ENCODE peak calls at places on chromosome 1, in eight cellular contexts. One of them, this sample, is unnamed.

GRCh38 chr1:50458507-50458906 is 35.3 kb upstream of the DMRTA2 start:
- DNase-seq in NT2/D1: no peak
- DNase-seq in suprapubic skin: no peak
- DNase-seq in adrenal gland: no peak
- DNase-seq in astrocyte of the spinal cord: peak
- DNase-seq in tibial nerve: no peak
- DNase-seq in AG10803: peak
- DNase-seq in left ventricle myocardium inferior: no peak
- DNase-seq in this sample: no peak

GRCh38 chr1:19445417-19446342 is 39.7 kb downstream of the CAPZB start:
- DNase-seq in astrocyte of the spinal cord: peak
- DNase-seq in AG10803: peak
- DNase-seq in suprapubic skin: no peak
- DNase-seq in left ventricle myocardium inferior: peak
- DNase-seq in tibial nerve: no peak
- DNase-seq in adrenal gland: no peak
- DNase-seq in NT2/D1: no peak
- DNase-seq in this sample: no peak

GRCh38 chr1:244187310-244187709 is 136.2 kb downstream of the ZBTB18 start:
- DNase-seq in AG10803: no peak
- DNase-seq in astrocyte of the spinal cord: no peak
- DNase-seq in left ventricle myocardium inferior: no peak
- DNase-seq in tibial nerve: no peak
- DNase-seq in NT2/D1: no peak
- DNase-seq in adrenal gland: no peak
- DNase-seq in suprapubic skin: no peak
- DNase-seq in this sample: no peak

GRCh38 chr1:201170533-201171062 is 16.3 kb upstream of the TMEM9 start:
- DNase-seq in suprapubic skin: peak
- DNase-seq in AG10803: peak
- DNase-seq in adrenal gland: peak
- DNase-seq in tibial nerve: peak
- DNase-seq in left ventricle myocardium inferior: peak
- DNase-seq in NT2/D1: peak
- DNase-seq in astrocyte of the spinal cord: peak
- DNase-seq in this sample: peak

GRCh38 chr1:57019240-57019805 is 53.5 kb upstream of the C8B start:
- DNase-seq in tibial nerve: no peak
- DNase-seq in left ventricle myocardium inferior: no peak
- DNase-seq in suprapubic skin: no peak
- DNase-seq in NT2/D1: no peak
- DNase-seq in AG10803: no peak
- DNase-seq in astrocyte of the spinal cord: no peak
- DNase-seq in adrenal gland: no peak
- DNase-seq in this sample: no peak

GRCh38 chr1:243495442-243496172 is 239.8 kb downstream of the SDCCAG8 start:
- DNase-seq in astrocyte of the spinal cord: peak
- DNase-seq in suprapubic skin: no peak
- DNase-seq in AG10803: peak
- DNase-seq in tibial nerve: no peak
- DNase-seq in NT2/D1: no peak
- DNase-seq in left ventricle myocardium inferior: no peak
- DNase-seq in adrenal gland: peak
- DNase-seq in this sample: no peak

GRCh38 chr1:202649553-202650392 is 60.5 kb downstream of the SYT2 start:
- DNase-seq in adrenal gland: no peak
- DNase-seq in suprapubic skin: no peak
- DNase-seq in astrocyte of the spinal cord: no peak
- DNase-seq in NT2/D1: no peak
- DNase-seq in AG10803: peak
- DNase-seq in left ventricle myocardium inferior: no peak
- DNase-seq in tibial nerve: no peak
- DNase-seq in this sample: no peak

GRCh38 chr1:54798769-54799641 is 2.1 kb downstream of the TTC22 start:
- DNase-seq in left ventricle myocardium inferior: no peak
- DNase-seq in AG10803: peak
- DNase-seq in tibial nerve: no peak
- DNase-seq in NT2/D1: no peak
- DNase-seq in suprapubic skin: peak
- DNase-seq in adrenal gland: peak
- DNase-seq in astrocyte of the spinal cord: no peak
- DNase-seq in this sample: no peak

GRCh38 chr1:26710811-26711210 is 15.0 kb downstream of the ARID1A start:
- DNase-seq in NT2/D1: no peak
- DNase-seq in adrenal gland: no peak
- DNase-seq in astrocyte of the spinal cord: no peak
- DNase-seq in AG10803: no peak
- DNase-seq in suprapubic skin: no peak
- DNase-seq in left ventricle myocardium inferior: no peak
- DNase-seq in tibial nerve: no peak
- DNase-seq in this sample: no peak

GRCh38 chr1:10791117-10791951 is 5.1 kb downstream of the CASZ1 start:
- DNase-seq in NT2/D1: no peak
- DNase-seq in tibial nerve: no peak
- DNase-seq in AG10803: no peak
- DNase-seq in suprapubic skin: no peak
- DNase-seq in astrocyte of the spinal cord: no peak
- DNase-seq in adrenal gland: no peak
- DNase-seq in left ventricle myocardium inferior: no peak
- DNase-seq in this sample: no peak

GRCh38 chr1:214044438-214045214 is 56.9 kb downstream of the PROX1 start:
- DNase-seq in NT2/D1: no peak
- DNase-seq in AG10803: no peak
- DNase-seq in suprapubic skin: no peak
- DNase-seq in tibial nerve: no peak
- DNase-seq in astrocyte of the spinal cord: no peak
- DNase-seq in left ventricle myocardium inferior: no peak
- DNase-seq in adrenal gland: peak
- DNase-seq in this sample: no peak

GRCh38 chr1:84164567-84165021 is 20.5 kb downstream of the PRKACB start:
- DNase-seq in NT2/D1: no peak
- DNase-seq in AG10803: no peak
- DNase-seq in adrenal gland: no peak
- DNase-seq in left ventricle myocardium inferior: no peak
- DNase-seq in suprapubic skin: no peak
- DNase-seq in tibial nerve: no peak
- DNase-seq in astrocyte of the spinal cord: peak
- DNase-seq in this sample: no peak

GRCh38 chr1:155933591-155934096 is 569 bp downstream of the KHDC4 start:
- DNase-seq in adrenal gland: no peak
- DNase-seq in left ventricle myocardium inferior: no peak
- DNase-seq in astrocyte of the spinal cord: no peak
- DNase-seq in AG10803: no peak
- DNase-seq in NT2/D1: no peak
- DNase-seq in tibial nerve: no peak
- DNase-seq in suprapubic skin: no peak
- DNase-seq in this sample: no peak

GRCh38 chr1:227920896-227921295 is 26.8 kb downstream of the WNT9A start:
- DNase-seq in adrenal gland: no peak
- DNase-seq in left ventricle myocardium inferior: no peak
- DNase-seq in NT2/D1: no peak
- DNase-seq in astrocyte of the spinal cord: no peak
- DNase-seq in AG10803: no peak
- DNase-seq in suprapubic skin: no peak
- DNase-seq in tibial nerve: no peak
- DNase-seq in this sample: no peak

GRCh38 chr1:31249854-31250253 is 10.2 kb upstream of the NKAIN1 start:
- DNase-seq in NT2/D1: no peak
- DNase-seq in astrocyte of the spinal cord: no peak
- DNase-seq in suprapubic skin: no peak
- DNase-seq in left ventricle myocardium inferior: no peak
- DNase-seq in AG10803: no peak
- DNase-seq in adrenal gland: no peak
- DNase-seq in tibial nerve: no peak
- DNase-seq in this sample: no peak

GRCh38 chr1:192252776-192253175 is 64.0 kb upstream of the RGS21 start:
- DNase-seq in NT2/D1: no peak
- DNase-seq in astrocyte of the spinal cord: no peak
- DNase-seq in suprapubic skin: no peak
- DNase-seq in tibial nerve: no peak
- DNase-seq in left ventricle myocardium inferior: no peak
- DNase-seq in AG10803: no peak
- DNase-seq in adrenal gland: no peak
- DNase-seq in this sample: no peak

GRCh38 chr1:38221006-38221649 is 174.5 kb upstream of the POU3F1 start:
- DNase-seq in astrocyte of the spinal cord: peak
- DNase-seq in tibial nerve: no peak
- DNase-seq in adrenal gland: no peak
- DNase-seq in suprapubic skin: no peak
- DNase-seq in left ventricle myocardium inferior: no peak
- DNase-seq in AG10803: peak
- DNase-seq in NT2/D1: no peak
- DNase-seq in this sample: no peak

GRCh38 chr1:184824716-184825323 is 70.2 kb upstream of the EDEM3 start:
- DNase-seq in astrocyte of the spinal cord: no peak
- DNase-seq in NT2/D1: no peak
- DNase-seq in suprapubic skin: no peak
- DNase-seq in AG10803: no peak
- DNase-seq in adrenal gland: no peak
- DNase-seq in tibial nerve: no peak
- DNase-seq in left ventricle myocardium inferior: no peak
- DNase-seq in this sample: no peak

GRCh38 chr1:41516168-41516961 is 31.9 kb upstream of the EDN2 start:
- DNase-seq in left ventricle myocardium inferior: peak
- DNase-seq in astrocyte of the spinal cord: peak
- DNase-seq in AG10803: peak
- DNase-seq in tibial nerve: peak
- DNase-seq in NT2/D1: peak
- DNase-seq in adrenal gland: peak
- DNase-seq in suprapubic skin: peak
- DNase-seq in this sample: peak
- H3K4me3 ChIP-seq in left ventricle myocardium inferior: peak
- H3K4me3 ChIP-seq in astrocyte of the spinal cord: peak
- H3K4me3 ChIP-seq in AG10803: peak
- H3K4me3 ChIP-seq in tibial nerve: peak
- H3K4me3 ChIP-seq in NT2/D1: peak
- H3K4me3 ChIP-seq in adrenal gland: peak
- H3K4me3 ChIP-seq in suprapubic skin: peak
- H3K4me3 ChIP-seq in this sample: peak

GRCh38 chr1:170562644-170563338 is 30.8 kb downstream of the GORAB start:
- DNase-seq in tibial nerve: peak
- DNase-seq in adrenal gland: peak
- DNase-seq in NT2/D1: peak
- DNase-seq in AG10803: peak
- DNase-seq in suprapubic skin: peak
- DNase-seq in astrocyte of the spinal cord: peak
- DNase-seq in left ventricle myocardium inferior: peak
- DNase-seq in this sample: peak
- H3K4me3 ChIP-seq in tibial nerve: peak
- H3K4me3 ChIP-seq in adrenal gland: no peak
- H3K4me3 ChIP-seq in NT2/D1: no peak
- H3K4me3 ChIP-seq in AG10803: peak
- H3K4me3 ChIP-seq in suprapubic skin: peak
- H3K4me3 ChIP-seq in astrocyte of the spinal cord: no peak
- H3K4me3 ChIP-seq in left ventricle myocardium inferior: peak
- H3K4me3 ChIP-seq in this sample: no peak

DNA sequence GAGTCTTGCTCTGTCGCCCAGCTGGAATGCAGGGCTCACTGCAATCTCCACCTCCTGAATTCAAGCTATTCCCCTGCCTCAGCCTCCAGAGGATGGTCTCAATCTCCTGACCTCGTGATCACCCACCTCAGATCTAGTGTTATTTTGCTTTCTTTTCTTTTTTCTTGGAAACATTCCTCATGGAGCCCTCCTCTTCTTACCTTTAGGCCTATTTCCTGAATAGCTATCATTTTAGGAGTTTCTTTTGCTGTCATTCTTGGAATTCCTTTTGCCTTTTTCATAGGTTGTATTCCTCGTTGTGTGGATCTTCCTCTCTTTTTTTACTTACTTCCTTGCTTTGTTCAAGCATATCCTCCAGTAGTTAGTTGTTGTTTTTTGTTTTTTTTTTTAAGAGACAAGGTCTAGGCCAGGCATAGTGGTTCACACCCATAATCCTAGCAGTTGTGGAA is 173.8 kb downstream of the RASAL2 start:
- DNase-seq in suprapubic skin: no peak
- DNase-seq in left ventricle myocardium inferior: no peak
- DNase-seq in AG10803: peak
- DNase-seq in adrenal gland: no peak
- DNase-seq in NT2/D1: peak
- DNase-seq in tibial nerve: no peak
- DNase-seq in astrocyte of the spinal cord: peak
- DNase-seq in this sample: no peak
- H3K4me3 ChIP-seq in suprapubic skin: no peak
- H3K4me3 ChIP-seq in left ventricle myocardium inferior: no peak
- H3K4me3 ChIP-seq in AG10803: no peak
- H3K4me3 ChIP-seq in adrenal gland: no peak
- H3K4me3 ChIP-seq in NT2/D1: no peak
- H3K4me3 ChIP-seq in tibial nerve: no peak
- H3K4me3 ChIP-seq in astrocyte of the spinal cord: no peak
- H3K4me3 ChIP-seq in this sample: no peak

GRCh38 chr1:178101654-178102053 is 7.8 kb downstream of the RASAL2 start:
- DNase-seq in NT2/D1: no peak
- DNase-seq in suprapubic skin: no peak
- DNase-seq in astrocyte of the spinal cord: no peak
- DNase-seq in AG10803: peak
- DNase-seq in left ventricle myocardium inferior: no peak
- DNase-seq in adrenal gland: no peak
- DNase-seq in tibial nerve: no peak
- DNase-seq in this sample: no peak
- H3K4me3 ChIP-seq in NT2/D1: no peak
- H3K4me3 ChIP-seq in suprapubic skin: no peak
- H3K4me3 ChIP-seq in astrocyte of the spinal cord: no peak
- H3K4me3 ChIP-seq in AG10803: no peak
- H3K4me3 ChIP-seq in left ventricle myocardium inferior: no peak
- H3K4me3 ChIP-seq in adrenal gland: no peak
- H3K4me3 ChIP-seq in tibial nerve: no peak
- H3K4me3 ChIP-seq in this sample: no peak